ENCODE peak calls at places on chromosomes 13 and 19, in four cellular contexts. O is T follicular helper cell, W is H9, T is kidney tubule cell. U is an unnamed sample.
A peak's percentile ranks its signal among the peaks of the same experiment; 100 is the strongest.

GRCh38 chr13:53112522-53112921 is 83.9 kb downstream of the OLFM4 start:
- DNase-seq in O (no peak), W (no peak), T (no peak), U (no peak)

GRCh38 chr19:10568444-10568825 is 344 bp downstream of the CDKN2D start:
- DNase-seq in O (peak; percentile 54), W (peak; percentile 69), T (peak; percentile 55), U (no peak)

GRCh38 chr13:76884571-76885202 is 1.5 kb downstream of the KCTD12 start:
- DNase-seq in O (no peak), W (no peak), T (peak; percentile 43), U (no peak)

GRCh38 chr19:45578861-45579260 is 5.7 kb downstream of the OPA3 start:
- DNase-seq in O (no peak), W (no peak), T (peak; percentile 11), U (no peak)

GRCh38 chr19:39037194-39037593 is 4.8 kb upstream of the FBXO27 start:
- DNase-seq in O (no peak), W (no peak), T (no peak), U (no peak)

GRCh38 chr19:11098327-11098726 is 9.1 kb downstream of the LDLR start:
- DNase-seq in O (no peak), W (no peak), T (no peak), U (no peak)

GRCh38 chr13:92823059-92823458 is 403.5 kb upstream of the GPC6 start:
- DNase-seq in O (no peak), W (no peak), T (no peak), U (no peak)

GRCh38 chr19:3112375-3113099 is 18.4 kb downstream of the GNA11 start:
- DNase-seq in O (no peak), W (no peak), T (no peak), U (no peak)

GRCh38 chr13:48078251-48078656 is 16.6 kb downstream of the MED4 start:
- DNase-seq in O (no peak), W (no peak), T (peak; percentile 59), U (no peak)

GRCh38 chr13:112158961-112159360 is 92.0 kb downstream of the SOX1 start:
- DNase-seq in O (no peak), W (no peak), T (no peak), U (no peak)